ENCODE peak calls at places on chromosome 9, in five cellular contexts. X, S, T, L and W are unnamed samples.

GRCh38 chr9:6944093-6944551 is 186.3 kb downstream of the KDM4C start:
- DNase-seq in X (no peak), S (peak), T (no peak), L (no peak), W (no peak)

GRCh38 chr9:99069532-99069931 is 35.4 kb upstream of the TGFBR1 start:
- DNase-seq in X (no peak), S (no peak), T (no peak), L (no peak), W (no peak)

GRCh38 chr9:99055384-99055783 is 49.5 kb upstream of the TGFBR1 start:
- DNase-seq in X (no peak), S (peak), T (no peak), L (no peak), W (no peak)

GRCh38 chr9:7320139-7320538 is 479.4 kb downstream of the DMAC1 start:
- DNase-seq in X (no peak), S (peak), T (no peak), L (no peak), W (no peak)

GRCh38 chr9:91847576-91847975 is 102.5 kb downstream of the ROR2 start:
- DNase-seq in X (no peak), S (peak), T (no peak), L (no peak), W (no peak)

GRCh38 chr9:83355024-83355444 is 183.2 kb downstream of the FRMD3 start:
- DNase-seq in X (no peak), S (peak), T (no peak), L (no peak), W (no peak)

GRCh38 chr9:135887021-135887507 is 20.3 kb downstream of the CAMSAP1 start:
- DNase-seq in X (no peak), S (no peak), T (no peak), L (no peak), W (no peak)

GRCh38 chr9:4306066-4306787 is 6.4 kb upstream of the GLIS3 start:
- DNase-seq in X (no peak), S (peak), T (no peak), L (no peak), W (no peak)

GRCh38 chr9:3497857-3498256 is 27.9 kb downstream of the RFX3 start:
- DNase-seq in X (no peak), S (no peak), T (no peak), L (no peak), W (no peak)

GRCh38 chr9:98610196-98610595 is 98.5 kb downstream of the GABBR2 start:
- DNase-seq in X (no peak), S (peak), T (no peak), L (no peak), W (no peak)

GRCh38 chr9:935348-935965 is 41.0 kb upstream of the DMRT3 start:
- DNase-seq in X (no peak), S (no peak), T (no peak), L (no peak), W (no peak)

GRCh38 chr9:124222918-124223720 is 34.6 kb upstream of the NEK6 start:
- DNase-seq in X (no peak), S (no peak), T (no peak), L (no peak), W (peak)

GRCh38 chr9:33517373-33517772 is 6.7 kb upstream of the ANKRD18B start:
- DNase-seq in X (no peak), S (peak), T (no peak), L (no peak), W (no peak)

GRCh38 chr9:126649477-126649876 is 35.7 kb downstream of the LMX1B start:
- DNase-seq in X (no peak), S (no peak), T (no peak), L (no peak), W (no peak)

GRCh38 chr9:135334953-135335460 is 144.6 kb upstream of the PPP1R26 start:
- DNase-seq in X (no peak), S (no peak), T (no peak), L (no peak), W (no peak)

GRCh38 chr9:72292184-72292787 is 72.7 kb downstream of the ZFAND5 start:
- DNase-seq in X (peak), S (peak), T (no peak), L (no peak), W (no peak)

GRCh38 chr9:100096378-100096916 is 2.4 kb downstream of the ERP44 start:
- DNase-seq in X (no peak), S (no peak), T (no peak), L (no peak), W (no peak)

GRCh38 chr9:124839612-124840299 is 13.5 kb upstream of the WDR38 start:
- DNase-seq in X (no peak), S (no peak), T (no peak), L (no peak), W (no peak)

GRCh38 chr9:119004618-119004990 is 364.6 kb downstream of the BRINP1 start:
- DNase-seq in X (no peak), S (peak), T (no peak), L (no peak), W (no peak)

GRCh38 chr9:126219166-126219565 is 107.5 kb upstream of the MVB12B start:
- DNase-seq in X (no peak), S (no peak), T (no peak), L (no peak), W (no peak)

GRCh38 chr9:137109250-137110146 is 5.0 kb downstream of the DPP7 start:
- DNase-seq in X (no peak), S (no peak), T (no peak), L (no peak), W (no peak)

GRCh38 chr9:136944094-136944518 is 432 bp downstream of the FBXW5 start:
- DNase-seq in X (no peak), S (peak), T (peak), L (no peak), W (no peak)

GRCh38 chr9:93674580-93675335 is 98.4 kb downstream of the PHF2 start:
- DNase-seq in X (no peak), S (no peak), T (peak), L (peak), W (no peak)

GRCh38 chr9:94645901-94646300 is 6.6 kb upstream of the FBP1 start:
- DNase-seq in X (no peak), S (no peak), T (no peak), L (no peak), W (no peak)

GRCh38 chr9:104700306-104700705 is 6.0 kb downstream of the OR13D1 start:
- DNase-seq in X (no peak), S (no peak), T (no peak), L (no peak), W (no peak)

GRCh38 chr9:133144887-133145466 is 18.7 kb downstream of the GBGT1 start:
- DNase-seq in X (no peak), S (no peak), T (no peak), L (no peak), W (no peak)

GRCh38 chr9:87618931-87619330 is 107.0 kb upstream of the CTSL start:
- DNase-seq in X (no peak), S (no peak), T (no peak), L (no peak), W (no peak)

GRCh38 chr9:137973829-137974416 is 96.3 kb downstream of the CACNA1B start:
- DNase-seq in X (no peak), S (no peak), T (no peak), L (no peak), W (no peak)

GRCh38 chr9:69089491-69089890 is 53.9 kb downstream of the FXN start:
- DNase-seq in X (no peak), S (no peak), T (no peak), L (no peak), W (no peak)

GRCh38 chr9:127698985-127699670 is 7.7 kb upstream of the CFAP157 start:
- DNase-seq in X (peak), S (peak), T (peak), L (peak), W (peak)

GRCh38 chr9:126862461-126862830 is 2.0 kb downstream of the ZBTB34 start:
- DNase-seq in X (no peak), S (no peak), T (no peak), L (no peak), W (no peak)

GRCh38 chr9:1117439-1117838 is 67.3 kb downstream of the DMRT2 start:
- DNase-seq in X (no peak), S (no peak), T (no peak), L (no peak), W (no peak)

GRCh38 chr9:133552236-133552635 is 17.7 kb downstream of the ADAMTSL2 start:
- DNase-seq in X (no peak), S (no peak), T (no peak), L (no peak), W (no peak)

GRCh38 chr9:73536403-73536802 is 384.7 kb downstream of the ANXA1 start:
- DNase-seq in X (no peak), S (no peak), T (no peak), L (no peak), W (no peak)

GRCh38 chr9:84230355-84231136 is 110.0 kb downstream of the SLC28A3 start:
- DNase-seq in X (no peak), S (peak), T (no peak), L (no peak), W (no peak)

GRCh38 chr9:134474058-134474370 is 147.8 kb downstream of the RXRA start:
- DNase-seq in X (no peak), S (peak), T (no peak), L (no peak), W (no peak)

GRCh38 chr9:76697110-76697509 is 67.1 kb upstream of the PCA3 start:
- DNase-seq in X (no peak), S (no peak), T (no peak), L (no peak), W (no peak)
- H3K27ac ChIP-seq in X (no peak), S (no peak), T (no peak), L (no peak), W (no peak)

GRCh38 chr9:122115176-122116035 is 22.3 kb upstream of the TTLL11 start:
- DNase-seq in X (no peak), S (no peak), T (no peak), L (no peak), W (no peak)

GRCh38 chr9:122111413-122112085 is 18.4 kb upstream of the TTLL11 start:
- DNase-seq in X (no peak), S (no peak), T (no peak), L (no peak), W (no peak)

GRCh38 chr9:122112238-122112637 is 19.1 kb upstream of the TTLL11 start:
- DNase-seq in X (no peak), S (no peak), T (no peak), L (no peak), W (no peak)

GRCh38 chr9:122116040-122116439 is 22.9 kb upstream of the TTLL11 start:
- DNase-seq in X (no peak), S (no peak), T (no peak), L (no peak), W (no peak)

GRCh38 chr9:122113574-122113973 is 20.5 kb upstream of the TTLL11 start:
- DNase-seq in X (no peak), S (no peak), T (no peak), L (no peak), W (no peak)
- H3K27ac ChIP-seq in X (no peak), S (no peak), T (no peak), L (no peak), W (no peak)

DNA sequence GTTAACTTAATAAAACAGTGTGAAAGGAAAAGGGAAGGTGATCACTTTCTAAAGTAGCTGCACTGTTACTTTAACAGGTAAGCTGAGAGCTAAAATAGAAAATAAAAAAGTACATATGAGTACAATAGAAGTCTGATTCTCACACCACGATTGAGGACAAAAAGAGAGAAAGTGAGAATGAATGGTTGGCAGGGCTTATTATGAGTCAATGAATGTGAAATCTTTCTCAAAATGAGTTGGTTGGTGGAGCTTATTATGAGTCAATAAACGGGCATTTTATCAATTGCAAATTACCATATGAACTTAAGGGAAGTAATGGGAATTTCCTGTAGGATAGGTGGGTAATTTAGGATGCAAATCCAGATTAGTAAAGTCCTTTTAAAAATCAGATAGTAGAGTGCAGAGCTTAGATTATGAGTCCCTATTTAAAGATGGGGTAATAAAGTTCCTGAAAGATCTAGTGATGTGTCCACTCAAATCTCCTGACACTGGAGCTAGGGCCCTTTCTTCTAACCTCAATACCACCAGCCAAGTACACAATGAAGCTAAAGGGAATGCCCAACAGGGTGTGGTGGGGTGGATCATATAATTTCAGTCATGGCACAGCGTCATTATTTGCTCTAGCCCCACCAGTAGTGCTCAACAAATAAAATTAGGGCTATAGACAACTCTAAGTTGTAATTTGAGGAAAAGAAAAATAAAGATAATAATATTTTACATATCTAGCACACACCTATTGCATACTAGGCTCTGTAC is 21.1 kb upstream of the TLR4 start:
- DNase-seq in X (no peak), S (peak), T (no peak), L (no peak), W (no peak)
- H3K27ac ChIP-seq in X (no peak), S (no peak), T (no peak), L (no peak), W (no peak)

GRCh38 chr9:121296213-121297127 is 28.5 kb downstream of the GSN start:
- DNase-seq in X (no peak), S (no peak), T (no peak), L (no peak), W (no peak)
- H3K27ac ChIP-seq in X (no peak), S (no peak), T (no peak), L (no peak), W (peak)

DNA sequence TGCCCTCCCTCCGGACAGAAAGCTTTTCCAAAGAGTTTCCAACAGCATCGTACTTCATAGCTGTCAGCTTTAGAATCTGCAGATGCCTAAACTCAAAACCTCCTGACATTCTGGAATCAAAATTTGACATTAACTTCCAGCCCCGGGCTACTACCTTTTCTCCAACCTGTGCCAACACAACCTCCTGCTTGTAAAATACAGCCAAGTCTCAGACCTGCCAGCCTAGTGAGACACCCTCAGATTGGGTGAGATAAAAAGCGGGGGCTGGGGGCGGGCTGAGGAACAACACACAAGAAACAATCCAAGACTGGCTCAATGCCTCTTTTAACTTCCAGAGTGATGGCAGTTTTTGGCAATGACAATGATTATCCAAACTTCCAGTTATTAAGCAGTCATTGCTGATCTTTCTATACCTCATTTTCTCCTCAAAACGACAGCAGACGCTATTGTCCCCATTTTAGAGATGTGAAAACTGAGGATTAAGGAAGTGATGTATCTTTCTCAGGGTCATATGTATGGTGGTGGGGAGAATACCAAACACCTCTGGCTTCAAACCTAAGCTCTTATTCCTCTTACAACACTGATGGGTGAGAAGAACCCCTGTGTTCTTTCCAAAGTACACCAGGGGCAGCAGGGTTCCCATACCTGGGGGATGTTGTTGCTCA is 1.2 kb downstream of the TNC start:
- DNase-seq in X (no peak), S (no peak), T (no peak), L (no peak), W (no peak)
- H3K27ac ChIP-seq in X (no peak), S (peak), T (no peak), L (no peak), W (no peak)

DNA sequence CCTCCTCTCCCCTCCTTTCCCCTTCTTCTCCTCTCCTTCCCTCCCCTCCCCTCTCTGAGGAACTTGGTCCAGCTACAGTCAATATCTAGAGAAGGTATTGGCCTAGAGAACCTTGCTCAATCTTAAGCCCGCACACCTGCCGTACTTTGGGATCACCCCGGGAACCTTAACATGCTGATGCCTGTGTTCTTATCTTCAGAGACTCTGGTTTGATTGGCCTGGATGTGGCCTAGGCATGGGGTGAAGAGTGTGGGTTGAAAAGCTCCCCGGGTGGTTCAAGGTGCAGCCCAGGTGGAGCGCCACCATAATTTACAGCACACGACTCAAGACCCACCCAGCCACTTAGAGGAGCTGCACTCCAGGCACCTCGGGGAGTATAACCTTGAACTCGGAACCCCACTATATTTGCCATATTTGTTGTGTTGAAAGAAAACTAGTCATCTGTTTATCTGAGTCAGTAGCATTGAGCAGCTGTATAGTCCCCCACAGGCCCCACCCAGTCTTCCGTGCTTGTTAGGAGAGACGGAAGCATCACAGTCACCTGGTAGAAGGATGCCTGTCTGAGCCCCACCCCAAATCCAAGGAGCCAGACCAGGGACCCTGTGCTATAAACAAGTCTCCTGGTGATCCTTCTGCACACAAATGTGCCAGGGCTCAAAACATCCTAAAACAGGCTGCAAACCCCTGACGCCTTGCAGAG is 14.4 kb upstream of the PHF19 start:
- DNase-seq in X (peak), S (no peak), T (peak), L (peak), W (no peak)
- H3K27ac ChIP-seq in X (peak), S (no peak), T (peak), L (peak), W (no peak)